ENCODE peak calls at places on chromosomes 5 and 9, in four cellular contexts. S is mesenchymal stem cell, J is IMR-90, H is mesendoderm. R is an unnamed sample.
A peak's percentile ranks its signal among the peaks of the same experiment; 100 is the strongest.

GRCh38 chr5:93192107-93192506 is 388.9 kb downstream of the NR2F1-AS1 start:
- DNase-seq in S (peak; percentile 96), J (peak; percentile 95), H (no peak), R (no peak)

GRCh38 chr9:127211983-127212382 is 52.6 kb upstream of the GARNL3 start:
- DNase-seq in S (no peak), J (no peak), H (no peak), R (no peak)

GRCh38 chr5:98403131-98403530 is 370.3 kb upstream of the RGMB start:
- DNase-seq in S (no peak), J (no peak), H (no peak), R (no peak)

GRCh38 chr9:34984049-34984448 is 5.5 kb upstream of the DNAJB5 start:
- DNase-seq in S (peak; percentile 54), J (peak; percentile 48), H (peak; percentile 70), R (peak; percentile 53)

GRCh38 chr9:91519520-91520270 is 96.1 kb upstream of the NFIL3 start:
- DNase-seq in S (no peak), J (no peak), H (no peak), R (no peak)

GRCh38 chr5:78221964-78222451 is 72.5 kb downstream of the AP3B1 start:
- DNase-seq in S (no peak), J (peak; percentile 4), H (peak; percentile 72), R (peak; percentile 52)

GRCh38 chr9:33329117-33329563 is 38.8 kb downstream of the NFX1 start:
- DNase-seq in S (peak; percentile 51), J (peak; percentile 94), H (no peak), R (no peak)

GRCh38 chr5:21254161-21254560 is 1266.2 kb upstream of the CDH18 start:
- DNase-seq in S (no peak), J (no peak), H (no peak), R (no peak)

GRCh38 chr5:16700081-16700480 is 83.3 kb upstream of the RETREG1 start:
- DNase-seq in S (no peak), J (no peak), H (no peak), R (no peak)

DNA sequence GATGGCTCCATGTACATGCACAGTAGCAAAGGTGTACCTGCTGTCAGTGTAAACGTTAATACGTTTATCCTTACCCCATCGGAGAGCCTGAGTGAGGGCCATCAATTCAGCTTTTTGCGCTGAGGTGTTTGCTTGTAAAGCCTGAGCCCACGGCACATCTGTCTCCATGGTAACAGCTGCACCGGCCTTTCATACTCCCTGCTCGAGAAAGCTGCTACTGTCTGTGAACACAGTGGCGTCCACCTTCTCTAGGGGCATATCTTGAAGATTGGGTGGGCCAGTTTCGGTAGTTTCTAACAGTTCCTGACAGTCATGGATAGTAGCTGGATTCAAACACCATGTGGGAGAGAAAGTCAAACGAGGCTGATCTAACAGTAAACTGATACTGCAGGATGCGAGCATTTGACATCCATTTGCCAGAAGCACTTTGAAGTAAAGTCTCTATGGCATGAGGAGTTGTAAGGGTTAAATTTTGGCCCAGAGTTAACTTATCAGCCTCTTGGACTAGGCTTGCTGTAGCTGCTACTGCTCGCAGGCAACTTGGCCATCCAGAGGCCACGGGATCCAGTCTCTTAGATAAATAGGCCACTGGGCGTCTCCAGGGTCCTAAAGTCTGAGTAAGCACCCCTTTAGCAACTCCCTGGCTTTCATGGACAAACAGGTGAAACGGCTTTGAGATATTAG is 21.0 kb upstream of the RHOBTB3 start:
- DNase-seq in S (peak; percentile 60), J (no peak), H (peak; percentile 98), R (peak; percentile 80)
- H2BK120ac ChIP-seq in S (peak overlapping the region; percentile 27), J (peak overlapping the region; percentile 19), H (peak overlapping the region; percentile 83), R (no peak overlapping the region)

GRCh38 chr9:106575903-106576755 is 286.8 kb upstream of the ZNF462 start:
- DNase-seq in S (no peak), J (no peak), H (no peak), R (no peak)
- H3K18ac ChIP-seq in S (no peak overlapping the region), J (no peak overlapping the region), H (no peak overlapping the region), R (no peak overlapping the region)

DNA sequence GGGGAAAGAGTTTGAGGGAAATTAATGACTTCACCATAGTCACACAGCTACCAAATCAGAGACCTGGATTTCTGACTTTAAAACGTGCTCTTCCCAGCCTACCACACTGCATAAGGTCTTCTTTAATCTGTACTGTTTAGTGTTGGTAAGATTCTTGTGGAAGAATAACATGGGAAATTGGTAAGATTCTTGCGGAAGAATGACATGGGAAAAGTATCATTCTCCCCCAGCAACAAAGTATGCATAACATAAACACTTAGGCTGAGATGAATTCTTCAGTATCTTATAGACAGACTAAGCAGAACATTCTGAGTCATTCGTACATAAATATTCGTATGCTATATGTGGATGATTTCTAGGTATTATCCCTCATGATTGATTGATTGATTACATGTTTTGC is 170.4 kb downstream of the FOCAD start:
- DNase-seq in S (peak; percentile 81), J (peak; percentile 88), H (no peak), R (no peak)
- H2BK120ac ChIP-seq in S (no peak overlapping the region), J (no peak overlapping the region), H (no peak overlapping the region), R (no peak overlapping the region)

GRCh38 chr5:125056641-125057345 is 310.4 kb upstream of the ZNF608 start:
- DNase-seq in S (no peak), J (no peak), H (no peak), R (no peak)

GRCh38 chr5:125058185-125058826 is 311.9 kb upstream of the ZNF608 start:
- DNase-seq in S (peak; percentile 56), J (peak; percentile 69), H (no peak), R (no peak)

GRCh38 chr5:125064610-125065009 is 318.2 kb upstream of the ZNF608 start:
- DNase-seq in S (no peak), J (no peak), H (no peak), R (no peak)

GRCh38 chr5:125061726-125062125 is 315.3 kb upstream of the ZNF608 start:
- DNase-seq in S (no peak), J (no peak), H (no peak), R (no peak)

GRCh38 chr5:125059255-125060050 is 313.0 kb upstream of the ZNF608 start:
- DNase-seq in S (peak; percentile 14), J (peak; percentile 54), H (peak; percentile 13), R (no peak)
- H3K18ac ChIP-seq in S (no peak overlapping the region), J (peak overlapping the region; percentile 9), H (no peak overlapping the region), R (no peak overlapping the region)

GRCh38 chr5:174374206-174374605 is 328.7 kb downstream of the NSG2 start:
- DNase-seq in S (no peak), J (no peak), H (no peak), R (no peak)

GRCh38 chr5:174376056-174376455 is 330.6 kb downstream of the NSG2 start:
- DNase-seq in S (no peak), J (no peak), H (no peak), R (no peak)

GRCh38 chr5:174376726-174377373 is 331.3 kb downstream of the NSG2 start:
- DNase-seq in S (no peak), J (no peak), H (no peak), R (no peak)

DNA sequence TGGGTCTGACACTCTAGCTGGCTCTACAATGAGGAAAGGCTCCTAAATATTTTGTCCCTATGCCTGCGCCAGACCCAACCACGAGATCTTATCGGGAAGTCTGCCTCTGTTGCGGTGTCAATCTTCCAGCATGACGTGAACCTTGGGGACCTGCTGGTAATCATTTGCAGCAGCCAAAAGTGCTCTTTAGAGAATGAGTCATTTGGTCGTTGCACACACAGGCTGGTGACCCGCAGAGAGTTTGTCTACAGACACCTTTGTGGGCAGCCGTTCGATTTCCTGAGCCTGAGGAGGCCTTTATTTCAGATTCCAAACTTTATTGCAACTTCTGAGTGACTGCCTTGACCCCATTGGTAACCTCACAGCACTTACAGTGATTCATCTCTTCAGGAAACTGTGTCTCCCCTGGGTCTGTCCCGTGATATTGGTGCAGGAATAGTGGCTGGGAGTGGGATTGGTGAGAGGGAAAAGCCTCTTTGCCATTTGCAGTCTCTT is 326.1 kb downstream of the NSG2 start:
- DNase-seq in S (peak; percentile 77), J (no peak), H (no peak), R (no peak)
- H2BK120ac ChIP-seq in S (no peak overlapping the region), J (no peak overlapping the region), H (no peak overlapping the region), R (no peak overlapping the region)

GRCh38 chr9:88829276-88829675 is 162.0 kb upstream of the S1PR3 start:
- DNase-seq in S (no peak), J (no peak), H (no peak), R (no peak)
- H3K18ac ChIP-seq in S (no peak overlapping the region), J (no peak overlapping the region), H (no peak overlapping the region), R (no peak overlapping the region)

GRCh38 chr5:39219433-39219832 is at the start of gene FYB1:
- DNase-seq in S (no peak), J (no peak), H (no peak), R (no peak)
- H2BK120ac ChIP-seq in S (no peak within 1 kb of the TSS), J (no peak within 1 kb of the TSS), H (no peak within 1 kb of the TSS), R (no peak within 1 kb of the TSS)

GRCh38 chr9:130429831-130430230 is 14.9 kb upstream of the ASS1 start:
- DNase-seq in S (no peak), J (no peak), H (no peak), R (no peak)

GRCh38 chr9:130429407-130429806 is 15.4 kb upstream of the ASS1 start:
- DNase-seq in S (no peak), J (no peak), H (no peak), R (no peak)

GRCh38 chr9:130426883-130427282 is 17.9 kb upstream of the ASS1 start:
- DNase-seq in S (peak; percentile 81), J (peak; percentile 35), H (no peak), R (peak; percentile 60)

GRCh38 chr9:130427326-130427725 is 17.4 kb upstream of the ASS1 start:
- DNase-seq in S (no peak), J (no peak), H (no peak), R (no peak)

DNA sequence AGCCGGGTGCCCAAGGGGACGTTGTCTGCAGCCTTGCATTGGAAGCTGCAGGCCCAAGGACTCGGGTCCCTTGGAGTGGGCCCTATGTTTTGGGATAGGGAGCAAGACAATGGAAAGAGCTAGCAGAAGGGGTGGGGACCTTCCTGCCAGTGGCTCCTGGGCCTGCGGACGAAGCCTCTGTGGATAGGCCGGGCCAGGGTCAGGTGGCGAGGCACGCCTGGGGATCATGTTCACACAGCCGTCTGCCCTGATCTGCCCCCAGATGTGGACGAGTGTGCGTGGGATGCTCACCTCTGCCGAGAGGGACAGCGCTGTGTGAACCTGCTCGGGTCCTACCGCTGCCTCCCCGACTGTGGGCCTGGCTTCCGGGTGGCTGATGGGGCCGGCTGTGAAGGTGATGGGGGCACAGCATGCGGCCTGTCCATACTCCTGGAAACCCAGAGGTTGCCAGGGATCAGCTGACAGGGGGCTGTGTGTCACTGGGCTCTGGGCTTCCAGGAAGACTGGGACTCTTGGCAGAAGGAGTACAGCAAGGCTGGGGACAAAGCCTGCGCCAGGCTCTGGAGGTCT is 16.6 kb upstream of the ASS1 start:
- DNase-seq in S (no peak), J (no peak), H (no peak), R (no peak)
- H3K18ac ChIP-seq in S (no peak overlapping the region), J (no peak overlapping the region), H (no peak overlapping the region), R (no peak overlapping the region)

GRCh38 chr9:14322211-14323082 is 8.5 kb upstream of the NFIB start:
- DNase-seq in S (peak; percentile 90), J (peak; percentile 76), H (peak; percentile 95), R (peak; percentile 90)
- H2BK120ac ChIP-seq in S (peak overlapping the region; percentile 95), J (peak overlapping the region; percentile 37), H (peak overlapping the region; percentile 94), R (no peak overlapping the region)

R was measured in H9.